ENCODE peak calls at places on chromosomes 5 and 9, in eight cellular contexts. B is GM12864, X is B cell, G is osteocyte, Z is lower lobe of right lung, J is spleen, F is BE2C, T is Peyer's patch. I is an unnamed sample.

GRCh38 chr9:119884411-119884810 is 515.2 kb upstream of the BRINP1 start:
- DNase-seq in T (no peak), X (no peak), Z (no peak), J (no peak), G (no peak), F (no peak), B (no peak), I (no peak)

GRCh38 chr5:101626572-101626971 is 669.5 kb downstream of the SLCO4C1 start:
- DNase-seq in J (no peak), T (no peak), F (no peak), G (no peak), Z (no peak), X (no peak), B (no peak), I (no peak)

GRCh38 chr5:172692981-172693380 is 51.9 kb downstream of the NEURL1B start:
- DNase-seq in X (no peak), J (peak; percentile 42), F (no peak), Z (no peak), B (no peak), G (no peak), T (no peak), I (no peak)

GRCh38 chr9:126009047-126009446 is 261.9 kb downstream of the PBX3 start:
- DNase-seq in X (no peak), Z (no peak), T (no peak), B (no peak), G (no peak), F (no peak), J (no peak), I (no peak)

GRCh38 chr5:64566531-64566930 is 60.7 kb downstream of the RGS7BP start:
- DNase-seq in J (no peak), B (no peak), T (no peak), Z (no peak), G (no peak), F (no peak), X (no peak), I (no peak)

GRCh38 chr9:15249042-15249818 is 57.8 kb downstream of the TTC39B start:
- DNase-seq in B (no peak), X (no peak), Z (no peak), J (no peak), G (no peak), F (no peak), T (no peak), I (no peak)

GRCh38 chr5:154829589-154830218 is 20.7 kb downstream of the FAXDC2 start:
- DNase-seq in X (no peak), B (no peak), F (no peak), J (no peak), T (no peak), G (no peak), Z (peak; percentile 52), I (no peak)

GRCh38 chr5:74017112-74017511 is 391.1 kb downstream of the ARHGEF28 start:
- DNase-seq in F (no peak), G (no peak), B (no peak), X (no peak), J (no peak), T (no peak), Z (no peak), I (no peak)

GRCh38 chr5:175202461-175203065 is 241.4 kb downstream of the DRD1 start:
- DNase-seq in X (no peak), T (no peak), F (peak; percentile 40), B (no peak), G (no peak), Z (no peak), J (no peak), I (no peak)

GRCh38 chr9:122463828-122464632 is 13.7 kb downstream of the OR1J1 start:
- DNase-seq in J (no peak), B (peak; percentile 72), T (peak; percentile 29), X (peak; percentile 34), G (no peak), Z (no peak), F (peak; percentile 88), I (no peak)

GRCh38 chr9:129172816-129173215 is 5.2 kb downstream of the IER5L start:
- DNase-seq in Z (no peak), T (no peak), F (peak; percentile 32), X (no peak), B (no peak), G (no peak), J (no peak), I (no peak)

GRCh38 chr5:89582768-89583339 is 699.9 kb upstream of the MEF2C start:
- DNase-seq in B (no peak), Z (no peak), T (no peak), J (no peak), G (no peak), X (no peak), F (no peak), I (no peak)

GRCh38 chr9:137269231-137269772 is 8.2 kb upstream of the TOR4A start:
- DNase-seq in X (no peak), B (peak; percentile 48), Z (peak; percentile 84), F (no peak), T (peak; percentile 69), J (peak; percentile 76), G (no peak), I (no peak)

GRCh38 chr9:77534376-77535057 is 113.6 kb downstream of the GNA14 start:
- DNase-seq in G (no peak), F (no peak), Z (no peak), T (no peak), X (no peak), J (no peak), B (no peak), I (no peak)

GRCh38 chr5:94240616-94241287 is 377.7 kb downstream of the KIAA0825 start:
- DNase-seq in X (no peak), F (peak; percentile 54), B (no peak), T (no peak), G (no peak), Z (no peak), J (no peak), I (no peak)

GRCh38 chr9:132753593-132753880 is 83.3 kb downstream of the GTF3C4 start:
- DNase-seq in J (no peak), F (no peak), G (no peak), T (no peak), B (no peak), Z (no peak), X (no peak), I (no peak)

GRCh38 chr5:44613951-44614350 is 194.8 kb upstream of the MRPS30 start:
- DNase-seq in T (no peak), J (no peak), B (no peak), Z (no peak), F (no peak), X (no peak), G (no peak), I (no peak)

GRCh38 chr5:82364497-82364896 is 86.3 kb upstream of the RPS23 start:
- DNase-seq in Z (no peak), T (no peak), B (no peak), J (no peak), G (no peak), F (peak; percentile 33), X (no peak), I (no peak)

DNA sequence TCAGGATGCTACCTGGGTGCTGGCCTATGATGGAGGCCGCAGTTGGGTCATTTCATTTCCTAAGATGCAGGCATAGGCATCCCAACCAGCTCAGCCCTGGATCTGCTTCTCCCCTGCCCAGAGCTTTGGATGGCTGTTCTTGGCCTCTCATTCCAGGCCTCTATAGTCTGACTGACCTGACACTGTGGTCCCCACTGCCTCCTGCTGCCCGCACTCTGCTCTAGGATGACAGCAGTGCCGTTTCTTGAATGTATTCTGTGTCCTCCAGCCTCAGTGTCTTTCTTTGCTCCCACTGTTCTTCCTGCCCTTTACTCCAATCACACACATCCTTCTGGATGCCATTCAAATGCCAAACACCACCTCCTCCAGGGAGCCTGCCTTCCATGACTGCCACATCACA is 235.7 kb downstream of the HSPA4 start:
- DNase-seq in F (no peak), B (no peak), X (peak; percentile 38), T (peak; percentile 30), J (no peak), Z (no peak), G (no peak), I (peak; percentile 64)
- TF ChIP-seq CTCF in F (peak; percentile 3), B (peak; percentile 45), X (peak; percentile 20), T (peak; percentile 63), J (peak; percentile 31), Z (no peak), G (peak; percentile 63), I (peak; percentile 28)

GRCh38 chr5:168104811-168105481 is 186.5 kb upstream of the WWC1 start:
- DNase-seq in G (no peak), X (no peak), F (no peak), Z (no peak), B (no peak), T (no peak), J (no peak), I (no peak)
- TF ChIP-seq CTCF in G (peak; percentile 15), X (no peak), F (no peak), Z (no peak), B (no peak), T (peak; percentile 62), J (no peak), I (no peak)

GRCh38 chr9:297104-297794 is 82.6 kb downstream of the DOCK8 start:
- DNase-seq in J (peak; percentile 82), F (no peak), X (peak; percentile 70), Z (peak; percentile 80), G (no peak), T (peak; percentile 30), B (peak; percentile 71), I (peak; percentile 54)

GRCh38 chr9:289121-289520 is 74.5 kb downstream of the DOCK8 start:
- DNase-seq in T (no peak), J (no peak), X (no peak), B (no peak), G (no peak), Z (no peak), F (no peak), I (no peak)

GRCh38 chr9:297795-298119 is 83.1 kb downstream of the DOCK8 start:
- DNase-seq in Z (no peak), G (no peak), F (no peak), B (no peak), X (no peak), J (no peak), T (no peak), I (no peak)

DNA sequence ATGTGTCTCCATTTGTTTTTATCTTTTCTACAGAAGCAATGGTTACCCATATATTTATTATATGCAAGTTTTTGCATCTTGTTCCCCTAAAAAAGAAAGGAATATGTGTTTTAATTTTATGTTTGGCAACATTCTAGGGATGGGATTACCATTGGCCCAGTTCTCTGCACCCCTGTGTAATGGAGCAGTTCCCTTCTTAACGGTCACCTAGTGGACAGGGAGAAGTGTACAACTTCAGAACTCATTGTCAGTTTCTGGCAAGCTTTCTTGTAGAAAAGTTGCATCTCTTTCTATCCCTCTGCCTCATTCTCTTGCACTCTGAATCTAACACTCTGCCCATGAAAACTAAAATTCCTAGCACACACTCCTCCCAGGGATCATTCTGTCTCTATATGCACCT is 78.2 kb downstream of the DOCK8 start:
- DNase-seq in G (no peak), B (no peak), J (no peak), F (no peak), X (no peak), Z (no peak), T (no peak), I (no peak)
- TF ChIP-seq CTCF in G (no peak), B (peak; percentile 29), J (no peak), F (no peak), X (no peak), Z (no peak), T (no peak), I (no peak)

DNA sequence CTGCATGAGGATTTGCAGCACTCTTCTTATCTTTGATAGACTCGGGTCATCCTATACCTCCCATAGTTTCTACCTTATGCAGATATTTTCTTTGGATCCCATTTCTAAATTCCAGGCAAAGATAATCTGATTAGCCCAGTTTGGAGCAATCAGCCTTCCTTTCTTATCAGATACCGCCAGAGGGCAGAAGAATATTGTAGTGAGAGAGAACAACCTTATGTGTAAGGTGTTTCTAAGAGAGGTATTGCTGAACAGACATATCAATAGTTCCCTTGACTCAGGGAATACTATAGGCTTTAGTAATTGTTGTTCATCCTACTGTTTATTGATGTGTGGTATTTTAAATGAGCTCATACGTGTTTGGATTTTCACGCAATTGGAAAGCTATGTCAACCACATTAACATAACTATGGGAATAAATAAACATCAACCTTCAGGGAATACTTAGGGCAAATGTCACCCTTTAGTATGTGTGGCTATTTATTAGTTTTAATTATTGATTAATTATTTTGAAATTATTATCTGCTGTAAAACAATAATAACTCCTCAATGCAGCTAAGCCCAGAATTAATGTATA is 1435.2 kb upstream of the CDH9 start:
- DNase-seq in F (no peak), Z (no peak), X (no peak), T (no peak), G (no peak), J (no peak), B (no peak), I (no peak)
- TF ChIP-seq CTCF in F (peak; percentile 49), Z (peak; percentile 28), X (no peak), T (no peak), G (peak; percentile 68), J (no peak), B (no peak), I (no peak)

I was measured in GM10248.